ENCODE peak calls at places on chromosomes 4 and X, in seven cellular contexts. N, M, U, W, I, D and T are unnamed samples.

GRCh38 chr4:56417396-56417795 is 18.0 kb downstream of the PPAT start:
- DNase-seq in I (no peak), N (no peak), M (no peak), W (no peak), D (no peak), U (no peak), T (no peak)

GRCh38 chr4:161856711-161857326 is 307.0 kb downstream of the FSTL5 start:
- DNase-seq in I (no peak), U (no peak), D (no peak), N (no peak), W (no peak), M (no peak), T (no peak)

GRCh38 chrX:16213970-16214369 is 46.7 kb downstream of the MAGEB17 start:
- DNase-seq in M (no peak), W (no peak), I (no peak), D (no peak), N (no peak), U (no peak), T (no peak)

GRCh38 chrX:140664939-140665338 is 44.6 kb upstream of the LINC00632 start:
- DNase-seq in U (no peak), N (peak), I (no peak), D (no peak), W (no peak), M (no peak), T (no peak)

GRCh38 chr4:102438873-102439614 is 62.1 kb upstream of the NFKB1 start:
- DNase-seq in U (no peak), W (peak), M (no peak), I (no peak), N (peak), D (peak), T (no peak)

GRCh38 chr4:96315815-96316214 is 475.9 kb downstream of the PDHA2 start:
- DNase-seq in M (no peak), U (no peak), D (no peak), W (no peak), N (no peak), I (no peak), T (no peak)

GRCh38 chr4:2177443-2178093 is 64.4 kb downstream of the HAUS3 start:
- DNase-seq in I (no peak), U (no peak), M (no peak), D (no peak), N (no peak), W (no peak), T (no peak)

GRCh38 chr4:4852591-4853362 is 6.7 kb upstream of the MSX1 start:
- DNase-seq in I (no peak), W (peak), U (no peak), D (peak), N (no peak), M (peak), T (peak)

GRCh38 chr4:3421470-3421869 is 20.3 kb upstream of the HGFAC start:
- DNase-seq in D (no peak), M (no peak), W (no peak), U (no peak), I (no peak), N (no peak), T (no peak)

GRCh38 chrX:37470711-37471110 is 100.8 kb upstream of the LANCL3 start:
- DNase-seq in N (no peak), D (no peak), I (no peak), M (no peak), W (no peak), U (no peak), T (no peak)

GRCh38 chr4:76872556-76872955 is 25.4 kb downstream of the SOWAHB start:
- DNase-seq in D (no peak), U (no peak), I (no peak), W (no peak), M (no peak), N (no peak), T (no peak)

GRCh38 chr4:143156853-143157252 is 27.9 kb upstream of the USP38 start:
- DNase-seq in W (no peak), I (no peak), U (no peak), N (no peak), D (no peak), M (no peak), T (no peak)

GRCh38 chrX:40719218-40719617 is 16.1 kb downstream of the MED14 start:
- DNase-seq in M (no peak), I (no peak), N (no peak), W (peak), D (no peak), U (no peak), T (no peak)

GRCh38 chrX:50723006-50723405 is 91.0 kb downstream of the SHROOM4 start:
- DNase-seq in W (no peak), I (no peak), M (no peak), N (no peak), U (no peak), D (no peak), T (peak)

GRCh38 chrX:140524556-140524955 is 19.7 kb upstream of the SOX3 start:
- DNase-seq in U (no peak), D (no peak), W (no peak), M (no peak), N (no peak), I (no peak), T (no peak)

GRCh38 chr4:105978684-105979296 is 83.5 kb downstream of the NPNT start:
- DNase-seq in I (no peak), M (no peak), W (peak), D (peak), U (no peak), N (no peak), T (peak)

GRCh38 chr4:6189511-6189910 is 10.8 kb downstream of the JAKMIP1 start:
- DNase-seq in N (no peak), M (no peak), D (no peak), I (no peak), U (no peak), W (no peak), T (no peak)

GRCh38 chr4:89707467-89707866 is 129.5 kb downstream of the SNCA start:
- DNase-seq in U (no peak), N (no peak), D (no peak), W (no peak), M (no peak), I (no peak), T (no peak)